ENCODE peak calls at places on chromosomes 4 and X, in four cellular contexts. T, W, C and P are unnamed samples.

GRCh38 chr4:41975341-41975740 is 6.2 kb upstream of the DCAF4L1 start:
- DNase-seq in T (no peak), W (no peak), C (no peak), P (no peak)

GRCh38 chrX:38052096-38052495 is 45.7 kb downstream of the SYTL5 start:
- DNase-seq in T (peak; percentile 35), W (no peak), C (peak; percentile 92), P (peak; percentile 84)

GRCh38 chr4:169229571-169230028 is 41.2 kb downstream of the SH3RF1 start:
- DNase-seq in T (peak; percentile 62), W (no peak), C (peak; percentile 96), P (peak; percentile 96)

GRCh38 chr4:4524364-4524763 is 17.5 kb downstream of the STX18 start:
- DNase-seq in T (no peak), W (no peak), C (peak; percentile 11), P (no peak)

GRCh38 chrX:68848189-68848940 is 19.5 kb downstream of the EFNB1 start:
- DNase-seq in T (no peak), W (no peak), C (no peak), P (no peak)

GRCh38 chr4:113069212-113069892 is 19.9 kb downstream of the ANK2 start:
- DNase-seq in T (no peak), W (no peak), C (no peak), P (peak; percentile 20)

GRCh38 chr4:168766537-168767316 is 243.3 kb downstream of the CBR4 start:
- DNase-seq in T (peak; percentile 73), W (no peak), C (peak; percentile 88), P (peak; percentile 80)

GRCh38 chrX:115709039-115709438 is 148.1 kb downstream of the PLS3 start:
- DNase-seq in T (no peak), W (no peak), C (no peak), P (no peak)